ENCODE peak calls at places on chromosomes 6 and 20, in eight cellular contexts. One of them, this sample, is unnamed.

GRCh38 chr6:153392156-153392555 is 261.1 kb upstream of the RGS17 start:
- DNase-seq in stimulated activated CD8-positive, alpha-beta memory T cell treated with anti-CD3 and anti-CD28 coated beads, Interleukin-4, amount 100 ng/mL, for 24 hours: no peak
- DNase-seq in GM04503: no peak
- DNase-seq in SW480: no peak
- DNase-seq in NCI-H2029: no peak
- DNase-seq in type B pancreatic cell: no peak
- DNase-seq in endothelial cell: no peak
- DNase-seq in GM23248: peak; percentile 8
- DNase-seq in this sample: no peak

GRCh38 chr6:17478223-17478907 is 85.0 kb downstream of the CAP2 start:
- DNase-seq in stimulated activated CD8-positive, alpha-beta memory T cell treated with anti-CD3 and anti-CD28 coated beads, Interleukin-4, amount 100 ng/mL, for 24 hours: no peak
- DNase-seq in GM04503: no peak
- DNase-seq in SW480: no peak
- DNase-seq in NCI-H2029: no peak
- DNase-seq in type B pancreatic cell: no peak
- DNase-seq in endothelial cell: no peak
- DNase-seq in GM23248: no peak
- DNase-seq in this sample: no peak

GRCh38 chr6:113796040-113796439 is 61.1 kb upstream of the MARCKS start:
- DNase-seq in stimulated activated CD8-positive, alpha-beta memory T cell treated with anti-CD3 and anti-CD28 coated beads, Interleukin-4, amount 100 ng/mL, for 24 hours: no peak
- DNase-seq in GM04503: no peak
- DNase-seq in SW480: no peak
- DNase-seq in NCI-H2029: no peak
- DNase-seq in type B pancreatic cell: no peak
- DNase-seq in endothelial cell: no peak
- DNase-seq in GM23248: no peak
- DNase-seq in this sample: no peak

GRCh38 chr6:164322533-164322932 is 908.0 kb downstream of the QKI start:
- DNase-seq in stimulated activated CD8-positive, alpha-beta memory T cell treated with anti-CD3 and anti-CD28 coated beads, Interleukin-4, amount 100 ng/mL, for 24 hours: no peak
- DNase-seq in GM04503: peak; percentile 21
- DNase-seq in SW480: peak; percentile 32
- DNase-seq in NCI-H2029: no peak
- DNase-seq in type B pancreatic cell: no peak
- DNase-seq in endothelial cell: no peak
- DNase-seq in GM23248: peak; percentile 71
- DNase-seq in this sample: no peak

GRCh38 chr20:24911461-24911860 is 37.6 kb upstream of the CST7 start:
- DNase-seq in stimulated activated CD8-positive, alpha-beta memory T cell treated with anti-CD3 and anti-CD28 coated beads, Interleukin-4, amount 100 ng/mL, for 24 hours: no peak
- DNase-seq in GM04503: no peak
- DNase-seq in SW480: no peak
- DNase-seq in NCI-H2029: no peak
- DNase-seq in type B pancreatic cell: peak; percentile 25
- DNase-seq in endothelial cell: no peak
- DNase-seq in GM23248: no peak
- DNase-seq in this sample: no peak

GRCh38 chr6:16153451-16153850 is 24.6 kb downstream of the MYLIP start:
- DNase-seq in stimulated activated CD8-positive, alpha-beta memory T cell treated with anti-CD3 and anti-CD28 coated beads, Interleukin-4, amount 100 ng/mL, for 24 hours: no peak
- DNase-seq in GM04503: no peak
- DNase-seq in SW480: no peak
- DNase-seq in NCI-H2029: no peak
- DNase-seq in type B pancreatic cell: no peak
- DNase-seq in endothelial cell: no peak
- DNase-seq in GM23248: no peak
- DNase-seq in this sample: no peak

GRCh38 chr20:63102720-63103375 is 96.1 kb upstream of the BHLHE23 start:
- DNase-seq in stimulated activated CD8-positive, alpha-beta memory T cell treated with anti-CD3 and anti-CD28 coated beads, Interleukin-4, amount 100 ng/mL, for 24 hours: peak; percentile 45
- DNase-seq in GM04503: no peak
- DNase-seq in SW480: peak; percentile 49
- DNase-seq in NCI-H2029: no peak
- DNase-seq in type B pancreatic cell: no peak
- DNase-seq in endothelial cell: no peak
- DNase-seq in GM23248: peak; percentile 69
- DNase-seq in this sample: no peak

GRCh38 chr20:40757087-40757486 is 68.1 kb upstream of the MAFB start:
- DNase-seq in stimulated activated CD8-positive, alpha-beta memory T cell treated with anti-CD3 and anti-CD28 coated beads, Interleukin-4, amount 100 ng/mL, for 24 hours: no peak
- DNase-seq in GM04503: no peak
- DNase-seq in SW480: no peak
- DNase-seq in NCI-H2029: no peak
- DNase-seq in type B pancreatic cell: no peak
- DNase-seq in endothelial cell: no peak
- DNase-seq in GM23248: no peak
- DNase-seq in this sample: no peak

GRCh38 chr6:38459291-38459690 is 180.4 kb downstream of the BTBD9 start:
- DNase-seq in stimulated activated CD8-positive, alpha-beta memory T cell treated with anti-CD3 and anti-CD28 coated beads, Interleukin-4, amount 100 ng/mL, for 24 hours: no peak
- DNase-seq in GM04503: no peak
- DNase-seq in SW480: no peak
- DNase-seq in NCI-H2029: no peak
- DNase-seq in type B pancreatic cell: no peak
- DNase-seq in endothelial cell: no peak
- DNase-seq in GM23248: peak; percentile 19
- DNase-seq in this sample: no peak

GRCh38 chr6:604579-604978 is 52.3 kb downstream of the HUS1B start:
- DNase-seq in stimulated activated CD8-positive, alpha-beta memory T cell treated with anti-CD3 and anti-CD28 coated beads, Interleukin-4, amount 100 ng/mL, for 24 hours: no peak
- DNase-seq in GM04503: no peak
- DNase-seq in SW480: no peak
- DNase-seq in NCI-H2029: no peak
- DNase-seq in type B pancreatic cell: no peak
- DNase-seq in endothelial cell: no peak
- DNase-seq in GM23248: no peak
- DNase-seq in this sample: no peak

GRCh38 chr20:63224272-63225081 is 8.5 kb upstream of the YTHDF1 start:
- DNase-seq in stimulated activated CD8-positive, alpha-beta memory T cell treated with anti-CD3 and anti-CD28 coated beads, Interleukin-4, amount 100 ng/mL, for 24 hours: no peak
- DNase-seq in GM04503: no peak
- DNase-seq in SW480: peak; percentile 78
- DNase-seq in NCI-H2029: peak; percentile 69
- DNase-seq in type B pancreatic cell: no peak
- DNase-seq in endothelial cell: no peak
- DNase-seq in GM23248: peak; percentile 42
- DNase-seq in this sample: no peak

GRCh38 chr6:5014072-5014561 is 10.3 kb upstream of the RPP40 start:
- DNase-seq in stimulated activated CD8-positive, alpha-beta memory T cell treated with anti-CD3 and anti-CD28 coated beads, Interleukin-4, amount 100 ng/mL, for 24 hours: no peak
- DNase-seq in GM04503: no peak
- DNase-seq in SW480: no peak
- DNase-seq in NCI-H2029: no peak
- DNase-seq in type B pancreatic cell: no peak
- DNase-seq in endothelial cell: no peak
- DNase-seq in GM23248: no peak
- DNase-seq in this sample: no peak

GRCh38 chr6:119326291-119327005 is 23.1 kb downstream of the MAN1A1 start:
- DNase-seq in stimulated activated CD8-positive, alpha-beta memory T cell treated with anti-CD3 and anti-CD28 coated beads, Interleukin-4, amount 100 ng/mL, for 24 hours: no peak
- DNase-seq in GM04503: no peak
- DNase-seq in SW480: no peak
- DNase-seq in NCI-H2029: no peak
- DNase-seq in type B pancreatic cell: no peak
- DNase-seq in endothelial cell: no peak
- DNase-seq in GM23248: no peak
- DNase-seq in this sample: no peak

GRCh38 chr6:24009319-24009718 is 116.7 kb upstream of the NRSN1 start:
- DNase-seq in stimulated activated CD8-positive, alpha-beta memory T cell treated with anti-CD3 and anti-CD28 coated beads, Interleukin-4, amount 100 ng/mL, for 24 hours: no peak
- DNase-seq in GM04503: no peak
- DNase-seq in SW480: no peak
- DNase-seq in NCI-H2029: no peak
- DNase-seq in type B pancreatic cell: no peak
- DNase-seq in endothelial cell: no peak
- DNase-seq in GM23248: no peak
- DNase-seq in this sample: no peak

This sample was measured in GOT3.